ENCODE peak calls at places on chromosomes 2 and 18, in eight cellular contexts. N is tibial artery; A is foreskin keratinocyte; Q is NCI-H1092; T is iPS DF 6.9; Z is nucleus accumbens; S is naive thymus-derived CD8-positive, alpha-beta T cell; H is mucosa of gallbladder. X is an unnamed sample.

GRCh38 chr2:209473930-209474419 is 50.1 kb downstream of the MAP2 start:
- DNase-seq in N (no peak), A (peak), Q (no peak), T (no peak), Z (no peak), S (no peak), H (no peak), X (peak)

GRCh38 chr2:216348909-216349308 is 23.4 kb downstream of the MARCHF4 start:
- DNase-seq in N (no peak), A (peak), Q (no peak), T (no peak), Z (no peak), S (no peak), H (no peak), X (no peak)

GRCh38 chr18:64639536-64639935 is 490.6 kb upstream of the LINC00305 start:
- DNase-seq in N (no peak), A (peak), Q (no peak), T (no peak), Z (no peak), S (no peak), H (no peak), X (no peak)

GRCh38 chr2:100592226-100592625 is 29.4 kb downstream of the PDCL3 start:
- DNase-seq in N (no peak), A (no peak), Q (no peak), T (no peak), Z (no peak), S (no peak), H (no peak), X (no peak)

GRCh38 chr2:42532397-42532796 is 36.0 kb upstream of the MTA3 start:
- DNase-seq in N (no peak), A (no peak), Q (no peak), T (no peak), Z (no peak), S (no peak), H (no peak), X (no peak)

GRCh38 chr18:11995445-11996189 is 14.3 kb downstream of the IMPA2 start:
- DNase-seq in N (peak), A (peak), Q (peak), T (no peak), Z (peak), S (peak), H (peak), X (peak)

GRCh38 chr2:187224989-187225388 is 223.1 kb downstream of the CALCRL start:
- DNase-seq in N (no peak), A (no peak), Q (no peak), T (peak), Z (no peak), S (no peak), H (no peak), X (no peak)

GRCh38 chr2:19351914-19352697 is 6.3 kb downstream of the OSR1 start:
- DNase-seq in N (peak), A (no peak), Q (no peak), T (no peak), Z (no peak), S (no peak), H (no peak), X (no peak)

GRCh38 chr2:234403751-234404150 is 93.1 kb downstream of the ARL4C start:
- DNase-seq in N (no peak), A (no peak), Q (no peak), T (no peak), Z (no peak), S (no peak), H (no peak), X (no peak)